ENCODE peak calls at places on chromosomes 13 and 19, in eight cellular contexts. One of them, this sample, is unnamed.
A peak's percentile ranks its signal among the peaks of the same experiment; 100 is the strongest.

GRCh38 chr19:35702223-35703012 is 1.9 kb upstream of the ZBTB32 start:
- DNase-seq in RPMI8226: peak; percentile 94
- DNase-seq in psoas muscle: peak; percentile 95
- DNase-seq in astrocyte of the hippocampus: peak; percentile 99
- DNase-seq in left lung: peak; percentile 96
- DNase-seq in Jurkat, Clone E6-1: peak; percentile 99
- DNase-seq in stimulated activated CD4-positive, alpha-beta T cell treated with anti-CD3 and anti-CD28 coated beads, Interleukin-12 subunit alpha, Interleukin-12 subunit beta, amount 100 ng/mL, for 24 hours: peak; percentile 92
- DNase-seq in activated B cell treated with CpG ODN at 0.5 μM for 24 hours: peak; percentile 82
- DNase-seq in this sample: peak; percentile 96

GRCh38 chr13:20128459-20128927 is 32.4 kb downstream of the GJA3 start:
- DNase-seq in Jurkat, Clone E6-1: no peak
- DNase-seq in psoas muscle: no peak
- DNase-seq in RPMI8226: no peak
- DNase-seq in stimulated activated CD4-positive, alpha-beta T cell treated with anti-CD3 and anti-CD28 coated beads, Interleukin-12 subunit alpha, Interleukin-12 subunit beta, amount 100 ng/mL, for 24 hours: no peak
- DNase-seq in astrocyte of the hippocampus: peak; percentile 20
- DNase-seq in left lung: no peak
- DNase-seq in activated B cell treated with CpG ODN at 0.5 μM for 24 hours: no peak
- DNase-seq in this sample: no peak

GRCh38 chr19:15640294-15640903 is at the start of gene CYP4F3:
- DNase-seq in stimulated activated CD4-positive, alpha-beta T cell treated with anti-CD3 and anti-CD28 coated beads, Interleukin-12 subunit alpha, Interleukin-12 subunit beta, amount 100 ng/mL, for 24 hours: no peak
- DNase-seq in activated B cell treated with CpG ODN at 0.5 μM for 24 hours: no peak
- DNase-seq in astrocyte of the hippocampus: no peak
- DNase-seq in Jurkat, Clone E6-1: no peak
- DNase-seq in left lung: peak; percentile 76
- DNase-seq in psoas muscle: peak; percentile 51
- DNase-seq in RPMI8226: peak; percentile 78
- DNase-seq in this sample: peak; percentile 55

GRCh38 chr19:57421037-57421436 is 10.1 kb downstream of the ZNF17 start:
- DNase-seq in RPMI8226: no peak
- DNase-seq in activated B cell treated with CpG ODN at 0.5 μM for 24 hours: no peak
- DNase-seq in psoas muscle: no peak
- DNase-seq in astrocyte of the hippocampus: no peak
- DNase-seq in Jurkat, Clone E6-1: no peak
- DNase-seq in stimulated activated CD4-positive, alpha-beta T cell treated with anti-CD3 and anti-CD28 coated beads, Interleukin-12 subunit alpha, Interleukin-12 subunit beta, amount 100 ng/mL, for 24 hours: no peak
- DNase-seq in left lung: no peak
- DNase-seq in this sample: no peak

GRCh38 chr19:46901701-46902401 is 41.1 kb downstream of the ARHGAP35 start:
- DNase-seq in astrocyte of the hippocampus: peak; percentile 72
- DNase-seq in stimulated activated CD4-positive, alpha-beta T cell treated with anti-CD3 and anti-CD28 coated beads, Interleukin-12 subunit alpha, Interleukin-12 subunit beta, amount 100 ng/mL, for 24 hours: no peak
- DNase-seq in RPMI8226: no peak
- DNase-seq in Jurkat, Clone E6-1: no peak
- DNase-seq in psoas muscle: no peak
- DNase-seq in left lung: no peak
- DNase-seq in activated B cell treated with CpG ODN at 0.5 μM for 24 hours: no peak
- DNase-seq in this sample: no peak

GRCh38 chr13:44257806-44258205 is 115.8 kb upstream of the SERP2 start:
- DNase-seq in RPMI8226: no peak
- DNase-seq in Jurkat, Clone E6-1: no peak
- DNase-seq in activated B cell treated with CpG ODN at 0.5 μM for 24 hours: no peak
- DNase-seq in astrocyte of the hippocampus: no peak
- DNase-seq in stimulated activated CD4-positive, alpha-beta T cell treated with anti-CD3 and anti-CD28 coated beads, Interleukin-12 subunit alpha, Interleukin-12 subunit beta, amount 100 ng/mL, for 24 hours: no peak
- DNase-seq in psoas muscle: no peak
- DNase-seq in left lung: no peak
- DNase-seq in this sample: no peak

GRCh38 chr13:102195566-102196462 is 206.0 kb downstream of the FGF14 start:
- DNase-seq in Jurkat, Clone E6-1: no peak
- DNase-seq in activated B cell treated with CpG ODN at 0.5 μM for 24 hours: no peak
- DNase-seq in left lung: no peak
- DNase-seq in RPMI8226: no peak
- DNase-seq in stimulated activated CD4-positive, alpha-beta T cell treated with anti-CD3 and anti-CD28 coated beads, Interleukin-12 subunit alpha, Interleukin-12 subunit beta, amount 100 ng/mL, for 24 hours: no peak
- DNase-seq in astrocyte of the hippocampus: peak; percentile 51
- DNase-seq in psoas muscle: no peak
- DNase-seq in this sample: no peak

GRCh38 chr13:112184851-112185371 is 118.0 kb downstream of the SOX1 start:
- DNase-seq in left lung: no peak
- DNase-seq in psoas muscle: no peak
- DNase-seq in Jurkat, Clone E6-1: no peak
- DNase-seq in RPMI8226: no peak
- DNase-seq in activated B cell treated with CpG ODN at 0.5 μM for 24 hours: no peak
- DNase-seq in astrocyte of the hippocampus: no peak
- DNase-seq in stimulated activated CD4-positive, alpha-beta T cell treated with anti-CD3 and anti-CD28 coated beads, Interleukin-12 subunit alpha, Interleukin-12 subunit beta, amount 100 ng/mL, for 24 hours: no peak
- DNase-seq in this sample: no peak

GRCh38 chr13:29446016-29446415 is 149.5 kb downstream of the SLC7A1 start:
- DNase-seq in psoas muscle: no peak
- DNase-seq in left lung: no peak
- DNase-seq in Jurkat, Clone E6-1: no peak
- DNase-seq in activated B cell treated with CpG ODN at 0.5 μM for 24 hours: no peak
- DNase-seq in RPMI8226: no peak
- DNase-seq in stimulated activated CD4-positive, alpha-beta T cell treated with anti-CD3 and anti-CD28 coated beads, Interleukin-12 subunit alpha, Interleukin-12 subunit beta, amount 100 ng/mL, for 24 hours: no peak
- DNase-seq in astrocyte of the hippocampus: no peak
- DNase-seq in this sample: no peak

GRCh38 chr13:74438911-74439310 is 304.7 kb upstream of the KLF12 start:
- DNase-seq in activated B cell treated with CpG ODN at 0.5 μM for 24 hours: no peak
- DNase-seq in stimulated activated CD4-positive, alpha-beta T cell treated with anti-CD3 and anti-CD28 coated beads, Interleukin-12 subunit alpha, Interleukin-12 subunit beta, amount 100 ng/mL, for 24 hours: no peak
- DNase-seq in astrocyte of the hippocampus: no peak
- DNase-seq in left lung: no peak
- DNase-seq in Jurkat, Clone E6-1: no peak
- DNase-seq in RPMI8226: no peak
- DNase-seq in psoas muscle: no peak
- DNase-seq in this sample: no peak

GRCh38 chr13:86906458-86906857 is 764.7 kb upstream of the SLITRK5 start:
- DNase-seq in Jurkat, Clone E6-1: no peak
- DNase-seq in left lung: no peak
- DNase-seq in astrocyte of the hippocampus: peak; percentile 19
- DNase-seq in activated B cell treated with CpG ODN at 0.5 μM for 24 hours: no peak
- DNase-seq in RPMI8226: no peak
- DNase-seq in psoas muscle: no peak
- DNase-seq in stimulated activated CD4-positive, alpha-beta T cell treated with anti-CD3 and anti-CD28 coated beads, Interleukin-12 subunit alpha, Interleukin-12 subunit beta, amount 100 ng/mL, for 24 hours: no peak
- DNase-seq in this sample: no peak

GRCh38 chr13:49023441-49023840 is 47.7 kb downstream of the FNDC3A start:
- DNase-seq in psoas muscle: no peak
- DNase-seq in astrocyte of the hippocampus: peak; percentile 30
- DNase-seq in RPMI8226: no peak
- DNase-seq in stimulated activated CD4-positive, alpha-beta T cell treated with anti-CD3 and anti-CD28 coated beads, Interleukin-12 subunit alpha, Interleukin-12 subunit beta, amount 100 ng/mL, for 24 hours: no peak
- DNase-seq in left lung: no peak
- DNase-seq in activated B cell treated with CpG ODN at 0.5 μM for 24 hours: no peak
- DNase-seq in Jurkat, Clone E6-1: no peak
- DNase-seq in this sample: no peak

GRCh38 chr13:99371956-99372355 is 64.8 kb upstream of the GPR183 start:
- DNase-seq in Jurkat, Clone E6-1: no peak
- DNase-seq in RPMI8226: no peak
- DNase-seq in astrocyte of the hippocampus: no peak
- DNase-seq in left lung: no peak
- DNase-seq in psoas muscle: no peak
- DNase-seq in activated B cell treated with CpG ODN at 0.5 μM for 24 hours: no peak
- DNase-seq in stimulated activated CD4-positive, alpha-beta T cell treated with anti-CD3 and anti-CD28 coated beads, Interleukin-12 subunit alpha, Interleukin-12 subunit beta, amount 100 ng/mL, for 24 hours: no peak
- DNase-seq in this sample: no peak

GRCh38 chr19:47390533-47391488 is 28.5 kb downstream of the MEIS3 start:
- DNase-seq in psoas muscle: no peak
- DNase-seq in stimulated activated CD4-positive, alpha-beta T cell treated with anti-CD3 and anti-CD28 coated beads, Interleukin-12 subunit alpha, Interleukin-12 subunit beta, amount 100 ng/mL, for 24 hours: no peak
- DNase-seq in left lung: no peak
- DNase-seq in RPMI8226: no peak
- DNase-seq in astrocyte of the hippocampus: peak; percentile 71
- DNase-seq in activated B cell treated with CpG ODN at 0.5 μM for 24 hours: no peak
- DNase-seq in Jurkat, Clone E6-1: no peak
- DNase-seq in this sample: no peak

GRCh38 chr19:55080915-55081772 is 5.5 kb downstream of the EPS8L1 start:
- DNase-seq in psoas muscle: peak; percentile 69
- DNase-seq in Jurkat, Clone E6-1: peak; percentile 83
- DNase-seq in stimulated activated CD4-positive, alpha-beta T cell treated with anti-CD3 and anti-CD28 coated beads, Interleukin-12 subunit alpha, Interleukin-12 subunit beta, amount 100 ng/mL, for 24 hours: peak; percentile 83
- DNase-seq in astrocyte of the hippocampus: peak; percentile 81
- DNase-seq in activated B cell treated with CpG ODN at 0.5 μM for 24 hours: peak; percentile 80
- DNase-seq in RPMI8226: peak; percentile 61
- DNase-seq in left lung: peak; percentile 87
- DNase-seq in this sample: peak; percentile 83

GRCh38 chr19:29292562-29292961 is 79.6 kb upstream of the UQCRFS1 start:
- DNase-seq in Jurkat, Clone E6-1: no peak
- DNase-seq in activated B cell treated with CpG ODN at 0.5 μM for 24 hours: no peak
- DNase-seq in psoas muscle: no peak
- DNase-seq in left lung: no peak
- DNase-seq in stimulated activated CD4-positive, alpha-beta T cell treated with anti-CD3 and anti-CD28 coated beads, Interleukin-12 subunit alpha, Interleukin-12 subunit beta, amount 100 ng/mL, for 24 hours: no peak
- DNase-seq in RPMI8226: no peak
- DNase-seq in astrocyte of the hippocampus: no peak
- DNase-seq in this sample: no peak

GRCh38 chr13:32905063-32905863 is 111.0 kb upstream of the KL start:
- DNase-seq in activated B cell treated with CpG ODN at 0.5 μM for 24 hours: no peak
- DNase-seq in left lung: no peak
- DNase-seq in stimulated activated CD4-positive, alpha-beta T cell treated with anti-CD3 and anti-CD28 coated beads, Interleukin-12 subunit alpha, Interleukin-12 subunit beta, amount 100 ng/mL, for 24 hours: peak; percentile 10
- DNase-seq in psoas muscle: no peak
- DNase-seq in Jurkat, Clone E6-1: peak; percentile 47
- DNase-seq in RPMI8226: peak; percentile 64
- DNase-seq in astrocyte of the hippocampus: no peak
- DNase-seq in this sample: no peak

GRCh38 chr19:3697671-3698385 is 2.4 kb downstream of the PIP5K1C start:
- DNase-seq in stimulated activated CD4-positive, alpha-beta T cell treated with anti-CD3 and anti-CD28 coated beads, Interleukin-12 subunit alpha, Interleukin-12 subunit beta, amount 100 ng/mL, for 24 hours: no peak
- DNase-seq in psoas muscle: no peak
- DNase-seq in activated B cell treated with CpG ODN at 0.5 μM for 24 hours: no peak
- DNase-seq in astrocyte of the hippocampus: no peak
- DNase-seq in Jurkat, Clone E6-1: no peak
- DNase-seq in left lung: no peak
- DNase-seq in RPMI8226: no peak
- DNase-seq in this sample: no peak

GRCh38 chr19:3708207-3708931 is at the start of gene TJP3:
- DNase-seq in activated B cell treated with CpG ODN at 0.5 μM for 24 hours: no peak
- DNase-seq in Jurkat, Clone E6-1: no peak
- DNase-seq in stimulated activated CD4-positive, alpha-beta T cell treated with anti-CD3 and anti-CD28 coated beads, Interleukin-12 subunit alpha, Interleukin-12 subunit beta, amount 100 ng/mL, for 24 hours: no peak
- DNase-seq in left lung: peak; percentile 79
- DNase-seq in RPMI8226: peak; percentile 86
- DNase-seq in psoas muscle: no peak
- DNase-seq in astrocyte of the hippocampus: peak; percentile 58
- DNase-seq in this sample: no peak

GRCh38 chr13:69595181-69595580 is 512.4 kb upstream of the ATXN8OS start:
- DNase-seq in left lung: no peak
- DNase-seq in astrocyte of the hippocampus: no peak
- DNase-seq in Jurkat, Clone E6-1: no peak
- DNase-seq in psoas muscle: no peak
- DNase-seq in activated B cell treated with CpG ODN at 0.5 μM for 24 hours: no peak
- DNase-seq in RPMI8226: no peak
- DNase-seq in stimulated activated CD4-positive, alpha-beta T cell treated with anti-CD3 and anti-CD28 coated beads, Interleukin-12 subunit alpha, Interleukin-12 subunit beta, amount 100 ng/mL, for 24 hours: no peak
- DNase-seq in this sample: no peak

GRCh38 chr19:30144794-30145193 is 202.8 kb downstream of the URI1 start:
- DNase-seq in Jurkat, Clone E6-1: no peak
- DNase-seq in stimulated activated CD4-positive, alpha-beta T cell treated with anti-CD3 and anti-CD28 coated beads, Interleukin-12 subunit alpha, Interleukin-12 subunit beta, amount 100 ng/mL, for 24 hours: no peak
- DNase-seq in astrocyte of the hippocampus: no peak
- DNase-seq in RPMI8226: no peak
- DNase-seq in psoas muscle: no peak
- DNase-seq in left lung: no peak
- DNase-seq in activated B cell treated with CpG ODN at 0.5 μM for 24 hours: no peak
- DNase-seq in this sample: peak; percentile 38

GRCh38 chr13:79711631-79712030 is 230.7 kb downstream of the NDFIP2 start:
- DNase-seq in psoas muscle: no peak
- DNase-seq in stimulated activated CD4-positive, alpha-beta T cell treated with anti-CD3 and anti-CD28 coated beads, Interleukin-12 subunit alpha, Interleukin-12 subunit beta, amount 100 ng/mL, for 24 hours: no peak
- DNase-seq in activated B cell treated with CpG ODN at 0.5 μM for 24 hours: no peak
- DNase-seq in Jurkat, Clone E6-1: no peak
- DNase-seq in astrocyte of the hippocampus: no peak
- DNase-seq in RPMI8226: no peak
- DNase-seq in left lung: no peak
- DNase-seq in this sample: no peak

GRCh38 chr19:21604351-21604926 is 99.0 kb downstream of the ZNF429 start:
- DNase-seq in left lung: no peak
- DNase-seq in stimulated activated CD4-positive, alpha-beta T cell treated with anti-CD3 and anti-CD28 coated beads, Interleukin-12 subunit alpha, Interleukin-12 subunit beta, amount 100 ng/mL, for 24 hours: no peak
- DNase-seq in Jurkat, Clone E6-1: peak; percentile 84
- DNase-seq in astrocyte of the hippocampus: peak; percentile 69
- DNase-seq in psoas muscle: no peak
- DNase-seq in activated B cell treated with CpG ODN at 0.5 μM for 24 hours: no peak
- DNase-seq in RPMI8226: peak; percentile 21
- DNase-seq in this sample: no peak

GRCh38 chr13:48194392-48194754 is 38.6 kb upstream of the ITM2B start:
- DNase-seq in stimulated activated CD4-positive, alpha-beta T cell treated with anti-CD3 and anti-CD28 coated beads, Interleukin-12 subunit alpha, Interleukin-12 subunit beta, amount 100 ng/mL, for 24 hours: no peak
- DNase-seq in left lung: no peak
- DNase-seq in activated B cell treated with CpG ODN at 0.5 μM for 24 hours: no peak
- DNase-seq in Jurkat, Clone E6-1: no peak
- DNase-seq in RPMI8226: no peak
- DNase-seq in psoas muscle: no peak
- DNase-seq in astrocyte of the hippocampus: peak; percentile 4
- DNase-seq in this sample: no peak

GRCh38 chr13:111177803-111178389 is 62.8 kb downstream of the ARHGEF7 start:
- DNase-seq in left lung: no peak
- DNase-seq in psoas muscle: no peak
- DNase-seq in stimulated activated CD4-positive, alpha-beta T cell treated with anti-CD3 and anti-CD28 coated beads, Interleukin-12 subunit alpha, Interleukin-12 subunit beta, amount 100 ng/mL, for 24 hours: no peak
- DNase-seq in Jurkat, Clone E6-1: no peak
- DNase-seq in astrocyte of the hippocampus: peak; percentile 80
- DNase-seq in activated B cell treated with CpG ODN at 0.5 μM for 24 hours: no peak
- DNase-seq in RPMI8226: no peak
- DNase-seq in this sample: peak; percentile 33

GRCh38 chr13:94682229-94682628 is 30.1 kb downstream of the SOX21 start:
- DNase-seq in left lung: no peak
- DNase-seq in RPMI8226: no peak
- DNase-seq in Jurkat, Clone E6-1: no peak
- DNase-seq in astrocyte of the hippocampus: no peak
- DNase-seq in psoas muscle: no peak
- DNase-seq in stimulated activated CD4-positive, alpha-beta T cell treated with anti-CD3 and anti-CD28 coated beads, Interleukin-12 subunit alpha, Interleukin-12 subunit beta, amount 100 ng/mL, for 24 hours: no peak
- DNase-seq in activated B cell treated with CpG ODN at 0.5 μM for 24 hours: no peak
- DNase-seq in this sample: no peak

GRCh38 chr19:56750658-56751057 is 79.1 kb upstream of the ZNF835 start:
- DNase-seq in astrocyte of the hippocampus: no peak
- DNase-seq in stimulated activated CD4-positive, alpha-beta T cell treated with anti-CD3 and anti-CD28 coated beads, Interleukin-12 subunit alpha, Interleukin-12 subunit beta, amount 100 ng/mL, for 24 hours: no peak
- DNase-seq in RPMI8226: no peak
- DNase-seq in activated B cell treated with CpG ODN at 0.5 μM for 24 hours: no peak
- DNase-seq in psoas muscle: no peak
- DNase-seq in left lung: no peak
- DNase-seq in Jurkat, Clone E6-1: no peak
- DNase-seq in this sample: no peak

GRCh38 chr13:99422556-99423220 is 78.6 kb upstream of the TM9SF2 start:
- DNase-seq in left lung: no peak
- DNase-seq in stimulated activated CD4-positive, alpha-beta T cell treated with anti-CD3 and anti-CD28 coated beads, Interleukin-12 subunit alpha, Interleukin-12 subunit beta, amount 100 ng/mL, for 24 hours: no peak
- DNase-seq in astrocyte of the hippocampus: no peak
- DNase-seq in psoas muscle: no peak
- DNase-seq in RPMI8226: no peak
- DNase-seq in Jurkat, Clone E6-1: no peak
- DNase-seq in activated B cell treated with CpG ODN at 0.5 μM for 24 hours: no peak
- DNase-seq in this sample: no peak

GRCh38 chr19:50050406-50051223 is 24.8 kb downstream of the ZNF473 start:
- DNase-seq in psoas muscle: peak; percentile 84
- DNase-seq in stimulated activated CD4-positive, alpha-beta T cell treated with anti-CD3 and anti-CD28 coated beads, Interleukin-12 subunit alpha, Interleukin-12 subunit beta, amount 100 ng/mL, for 24 hours: peak; percentile 83
- DNase-seq in astrocyte of the hippocampus: peak; percentile 89
- DNase-seq in RPMI8226: peak; percentile 36
- DNase-seq in left lung: peak; percentile 78
- DNase-seq in activated B cell treated with CpG ODN at 0.5 μM for 24 hours: peak; percentile 71
- DNase-seq in Jurkat, Clone E6-1: peak; percentile 71
- DNase-seq in this sample: peak; percentile 82

GRCh38 chr19:29798783-29799182 is 13.0 kb upstream of the CCNE1 start:
- DNase-seq in astrocyte of the hippocampus: peak; percentile 38
- DNase-seq in RPMI8226: no peak
- DNase-seq in Jurkat, Clone E6-1: no peak
- DNase-seq in activated B cell treated with CpG ODN at 0.5 μM for 24 hours: no peak
- DNase-seq in psoas muscle: no peak
- DNase-seq in stimulated activated CD4-positive, alpha-beta T cell treated with anti-CD3 and anti-CD28 coated beads, Interleukin-12 subunit alpha, Interleukin-12 subunit beta, amount 100 ng/mL, for 24 hours: no peak
- DNase-seq in left lung: no peak
- DNase-seq in this sample: no peak

GRCh38 chr13:26112843-26113242 is 61.0 kb upstream of the SHISA2 start:
- DNase-seq in psoas muscle: no peak
- DNase-seq in left lung: no peak
- DNase-seq in astrocyte of the hippocampus: peak; percentile 3
- DNase-seq in activated B cell treated with CpG ODN at 0.5 μM for 24 hours: no peak
- DNase-seq in Jurkat, Clone E6-1: peak; percentile 17
- DNase-seq in stimulated activated CD4-positive, alpha-beta T cell treated with anti-CD3 and anti-CD28 coated beads, Interleukin-12 subunit alpha, Interleukin-12 subunit beta, amount 100 ng/mL, for 24 hours: no peak
- DNase-seq in RPMI8226: no peak
- DNase-seq in this sample: no peak

GRCh38 chr19:5993516-5994406 is 15.8 kb upstream of the RANBP3 start:
- DNase-seq in psoas muscle: no peak
- DNase-seq in Jurkat, Clone E6-1: no peak
- DNase-seq in stimulated activated CD4-positive, alpha-beta T cell treated with anti-CD3 and anti-CD28 coated beads, Interleukin-12 subunit alpha, Interleukin-12 subunit beta, amount 100 ng/mL, for 24 hours: no peak
- DNase-seq in RPMI8226: peak; percentile 22
- DNase-seq in astrocyte of the hippocampus: no peak
- DNase-seq in left lung: no peak
- DNase-seq in activated B cell treated with CpG ODN at 0.5 μM for 24 hours: no peak
- DNase-seq in this sample: peak; percentile 59

GRCh38 chr19:36973021-36973843 is 57.1 kb downstream of the ZNF568 start:
- DNase-seq in activated B cell treated with CpG ODN at 0.5 μM for 24 hours: peak; percentile 75
- DNase-seq in RPMI8226: peak; percentile 29
- DNase-seq in left lung: peak; percentile 88
- DNase-seq in psoas muscle: peak; percentile 84
- DNase-seq in astrocyte of the hippocampus: peak; percentile 92
- DNase-seq in stimulated activated CD4-positive, alpha-beta T cell treated with anti-CD3 and anti-CD28 coated beads, Interleukin-12 subunit alpha, Interleukin-12 subunit beta, amount 100 ng/mL, for 24 hours: peak; percentile 67
- DNase-seq in Jurkat, Clone E6-1: no peak
- DNase-seq in this sample: peak; percentile 91

GRCh38 chr13:50598338-50598737 is 245.2 kb downstream of the DLEU7 start:
- DNase-seq in astrocyte of the hippocampus: no peak
- DNase-seq in Jurkat, Clone E6-1: no peak
- DNase-seq in left lung: no peak
- DNase-seq in activated B cell treated with CpG ODN at 0.5 μM for 24 hours: no peak
- DNase-seq in stimulated activated CD4-positive, alpha-beta T cell treated with anti-CD3 and anti-CD28 coated beads, Interleukin-12 subunit alpha, Interleukin-12 subunit beta, amount 100 ng/mL, for 24 hours: no peak
- DNase-seq in psoas muscle: no peak
- DNase-seq in RPMI8226: no peak
- DNase-seq in this sample: no peak

This sample was measured in heart left ventricle.